ENCODE peak calls at places on chromosomes 16 and 17, in nine cellular contexts. D is adipocyte, B is breast epithelium, X is aorta, J is fibroblast of lung, U is mesendoderm, W is HAP-1, P is esophagus muscularis mucosa, Y is tibial nerve. G is an unnamed sample.
A peak's percentile ranks its signal among the peaks of the same experiment; 100 is the strongest.

GRCh38 chr17:838486-838885 is 56.3 kb downstream of the MRM3 start:
- DNase-seq in P (no peak), Y (no peak), D (no peak), U (no peak), J (no peak), B (no peak), X (no peak), W (no peak), G (no peak)

GRCh38 chr17:30477758-30478115 is 529 bp downstream of the GOSR1 start:
- DNase-seq in Y (no peak), D (peak; percentile 63), U (peak; percentile 51), B (no peak), J (peak; percentile 41), X (no peak), P (no peak), W (no peak), G (no peak)

GRCh38 chr16:14470788-14471187 is 159.3 kb downstream of the PARN start:
- DNase-seq in Y (no peak), X (no peak), J (no peak), U (no peak), D (no peak), W (no peak), B (no peak), P (no peak), G (no peak)

GRCh38 chr16:4882633-4883285 is 35.5 kb downstream of the UBN1 start:
- DNase-seq in W (no peak), D (peak; percentile 30), P (no peak), J (peak; percentile 89), B (peak; percentile 62), U (no peak), X (peak; percentile 55), Y (peak; percentile 23), G (no peak)

GRCh38 chr17:27540300-27541105 is 84.3 kb downstream of the KSR1 start:
- DNase-seq in B (peak; percentile 62), X (peak; percentile 90), U (no peak), J (peak; percentile 100), P (peak; percentile 93), Y (peak; percentile 77), W (no peak), D (peak; percentile 99), G (no peak)

GRCh38 chr17:35588196-35588920 is 1.2 kb downstream of the AP2B1 start:
- DNase-seq in B (no peak), D (peak; percentile 63), J (peak; percentile 86), W (peak; percentile 95), U (peak; percentile 88), Y (no peak), P (no peak), X (no peak), G (no peak)

GRCh38 chr16:8905168-8905762 is 23.1 kb downstream of the LITAFD start:
- DNase-seq in B (no peak), Y (no peak), W (peak; percentile 20), P (no peak), X (no peak), D (peak; percentile 54), U (peak; percentile 70), J (peak; percentile 33), G (peak; percentile 42)

GRCh38 chr17:8176197-8176940 is at the start of gene TMEM107:
- DNase-seq in U (peak; percentile 96), D (peak; percentile 97), P (peak; percentile 96), B (peak; percentile 87), X (peak; percentile 96), W (peak; percentile 85), Y (peak; percentile 82), J (peak; percentile 75), G (peak; percentile 80)

GRCh38 chr16:24975428-24975889 is 39.7 kb downstream of the ARHGAP17 start:
- DNase-seq in B (no peak), P (no peak), W (no peak), U (no peak), X (no peak), J (no peak), D (peak; percentile 65), Y (no peak), G (peak; percentile 24)

GRCh38 chr17:36657763-36658490 is 56.5 kb downstream of the MRM1 start:
- DNase-seq in X (peak; percentile 76), J (peak; percentile 12), B (no peak), D (peak; percentile 5), U (peak; percentile 61), P (no peak), Y (no peak), W (no peak), G (no peak)

GRCh38 chr16:56625140-56625942 is at the start of gene MT1E:
- DNase-seq in W (peak; percentile 79), U (peak; percentile 70), Y (peak; percentile 42), D (peak; percentile 76), X (peak; percentile 93), B (peak; percentile 84), J (peak; percentile 77), P (no peak), G (no peak)

GRCh38 chr16:86584071-86584685 is 5.8 kb downstream of the FOXL1 start:
- DNase-seq in D (no peak), P (no peak), X (no peak), J (no peak), W (no peak), U (no peak), B (no peak), Y (no peak), G (no peak)

GRCh38 chr17:34726536-34727384 is 147.4 kb downstream of the TMEM132E start:
- DNase-seq in D (no peak), X (no peak), J (no peak), W (no peak), Y (no peak), B (no peak), U (no peak), P (peak; percentile 81), G (no peak)

GRCh38 chr16:4935231-4935855 is 1.6 kb downstream of the PPL start:
- DNase-seq in X (peak; percentile 96), B (peak; percentile 88), J (no peak), Y (peak; percentile 84), W (no peak), P (peak; percentile 96), U (no peak), D (peak; percentile 93), G (no peak)

GRCh38 chr16:31477220-31478216 is 5.4 kb upstream of the SLC5A2 start:
- DNase-seq in P (no peak), Y (no peak), D (no peak), W (no peak), B (peak; percentile 77), X (no peak), U (peak; percentile 87), J (no peak), G (peak; percentile 89)

DNA sequence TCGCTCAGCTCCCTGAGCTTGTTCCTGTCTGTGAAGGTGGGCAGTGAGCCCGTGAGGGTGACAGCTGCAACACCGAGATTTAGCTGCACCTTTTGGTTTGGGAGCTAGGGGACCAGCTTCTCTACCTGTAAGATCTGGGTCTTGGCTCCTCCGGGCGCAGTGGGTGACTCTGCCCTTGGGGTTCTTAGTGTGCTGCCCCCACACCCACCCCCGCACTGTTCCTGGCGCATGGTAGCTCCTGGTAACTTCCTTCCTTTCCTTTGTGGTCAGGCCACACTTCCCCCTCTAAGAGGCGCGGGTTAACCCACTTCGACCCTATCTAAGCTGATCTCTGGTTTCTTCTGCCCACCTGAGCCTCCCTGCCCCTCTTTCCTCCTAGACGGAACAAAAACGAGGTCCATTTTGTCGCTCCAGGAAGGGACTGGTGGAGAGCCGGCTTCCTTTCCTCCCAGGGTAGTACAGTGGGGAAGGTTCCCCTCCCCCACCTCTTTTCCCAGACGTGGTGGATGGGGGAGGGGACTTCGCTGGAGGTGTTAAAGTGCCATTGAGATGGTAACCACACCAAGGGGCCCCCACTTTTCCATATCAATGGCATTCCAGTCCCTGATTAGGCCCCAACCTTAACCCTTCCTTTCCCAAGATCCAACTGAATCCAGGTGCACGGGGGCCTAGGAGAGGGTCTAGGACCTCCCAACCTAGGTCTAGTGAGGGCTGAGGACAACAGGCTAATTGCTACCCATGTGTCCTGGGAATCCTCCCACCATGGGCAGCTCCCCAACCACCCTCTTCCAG is 4.6 kb upstream of the CLDN9 start:
- DNase-seq in D (no peak), W (peak; percentile 62), P (no peak), U (peak; percentile 97), Y (no peak), B (no peak), X (no peak), J (no peak), G (peak; percentile 67)
- H3K27me3 ChIP-seq in D (peaks cover 48% of the 10 kb centered on the region), W (no peaks in the 10 kb centered on the region), P (no peaks in the 10 kb centered on the region), U (no peaks in the 10 kb centered on the region), Y (peaks cover 2% of the 10 kb centered on the region), B (peaks cover 21% of the 10 kb centered on the region), X (no peaks in the 10 kb centered on the region), J (peaks cover 24% of the 10 kb centered on the region), G (no peaks in the 10 kb centered on the region)

GRCh38 chr16:70688266-70688742 is 2.5 kb upstream of the MTSS2 start:
- DNase-seq in D (peak; percentile 37), J (peak; percentile 39), X (peak; percentile 81), U (no peak), B (no peak), W (no peak), P (no peak), Y (no peak), G (no peak)

GRCh38 chr16:70689035-70689969 is 3.4 kb upstream of the MTSS2 start:
- DNase-seq in J (no peak), Y (no peak), B (no peak), U (no peak), P (no peak), D (no peak), X (peak; percentile 79), W (no peak), G (peak; percentile 50)

GRCh38 chr16:70686376-70687171 is 721 bp upstream of the MTSS2 start:
- DNase-seq in W (no peak), J (no peak), B (no peak), X (peak; percentile 72), D (no peak), P (no peak), Y (no peak), U (no peak), G (no peak)

GRCh38 chr16:70687172-70687531 is 1.3 kb upstream of the MTSS2 start:
- DNase-seq in J (no peak), B (no peak), P (no peak), U (no peak), D (peak; percentile 24), W (no peak), X (peak; percentile 66), Y (no peak), G (no peak)

GRCh38 chr16:70687671-70688265 is 1.9 kb upstream of the MTSS2 start:
- DNase-seq in W (no peak), X (peak; percentile 74), P (no peak), J (no peak), D (no peak), B (no peak), U (no peak), Y (no peak), G (no peak)
- H3K4me1 ChIP-seq in W (no peaks in the 10 kb centered on the region), X (no peaks in the 10 kb centered on the region), P (peaks cover 91% of the 10 kb centered on the region), J (peaks cover 61% of the 10 kb centered on the region), D (peaks cover 75% of the 10 kb centered on the region), B (peaks cover 25% of the 10 kb centered on the region), U (no peaks in the 10 kb centered on the region), Y (peaks cover 91% of the 10 kb centered on the region), G (peaks cover 29% of the 10 kb centered on the region)

GRCh38 chr17:75088902-75089417 is 1.2 kb downstream of the SLC16A5 start:
- DNase-seq in W (no peak), Y (no peak), B (peak; percentile 48), J (peak; percentile 36), U (peak; percentile 83), X (no peak), P (no peak), D (no peak), G (no peak)
- H3K4me3 ChIP-seq in W (peak overlapping the region; percentile 62), Y (no peak overlapping the region), B (peak overlapping the region; percentile 91), J (peak overlapping the region; percentile 60), U (no peak overlapping the region), X (no peak overlapping the region), P (no peak overlapping the region), D (peak overlapping the region; percentile 85), G (peak overlapping the region; percentile 74)

DNA sequence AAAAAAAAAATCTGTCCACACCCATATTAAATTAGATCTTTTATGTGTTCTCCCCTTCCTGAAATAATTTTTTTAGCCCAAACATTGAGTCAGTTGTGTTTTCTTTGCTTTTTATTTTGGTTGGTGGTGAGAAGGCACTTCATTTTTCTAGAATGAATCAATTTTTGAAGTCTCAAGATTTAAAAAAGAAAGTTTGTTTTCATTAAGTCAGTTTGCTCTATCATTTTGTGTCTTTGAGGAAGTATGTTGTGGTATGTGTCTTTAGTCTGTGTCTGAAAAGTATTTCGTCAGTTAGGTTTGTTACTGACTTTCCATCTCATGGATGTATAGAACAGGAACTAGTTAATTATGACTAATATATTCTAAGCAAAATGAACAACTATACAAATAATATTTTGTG is 3.8 kb downstream of the IGF2BP1 start:
- DNase-seq in P (no peak), J (peak; percentile 59), U (no peak), D (peak; percentile 70), X (no peak), W (no peak), B (no peak), Y (no peak), G (no peak)
- H3K27me3 ChIP-seq in P (peaks cover 10% of the 10 kb centered on the region), J (peaks cover 72% of the 10 kb centered on the region), U (no peaks in the 10 kb centered on the region), D (peaks cover 62% of the 10 kb centered on the region), X (no peaks in the 10 kb centered on the region), W (no peaks in the 10 kb centered on the region), B (peaks cover 100% of the 10 kb centered on the region), Y (no peaks in the 10 kb centered on the region), G (no peaks in the 10 kb centered on the region)